ENCODE peak calls at places on chromosomes 6 and 20, in ten cellular contexts. J, U, O, X, Z, W, H, A, G and M are unnamed samples.

GRCh38 chr6:134310206-134310605 is 7.7 kb downstream of the SGK1 start:
- DNase-seq in O (no peak), X (no peak), A (no peak), U (no peak), G (no peak), J (no peak), Z (no peak), H (no peak), W (no peak), M (no peak)

GRCh38 chr6:49913656-49914055 is 47.3 kb upstream of the CRISP1 start:
- DNase-seq in H (no peak), J (no peak), A (no peak), W (no peak), Z (no peak), O (no peak), X (no peak), G (no peak), U (no peak), M (no peak)

GRCh38 chr20:24547967-24548366 is 78.5 kb downstream of the SYNDIG1 start:
- DNase-seq in Z (no peak), O (no peak), W (no peak), H (no peak), X (no peak), U (no peak), J (no peak), A (no peak), G (no peak), M (no peak)

GRCh38 chr6:145882121-145882531 is 67.5 kb upstream of the FBXO30 start:
- DNase-seq in H (no peak), O (no peak), X (no peak), Z (no peak), J (no peak), A (no peak), G (no peak), W (no peak), U (no peak), M (no peak)

GRCh38 chr6:157885211-157885788 is 62.3 kb downstream of the SNX9 start:
- DNase-seq in X (no peak), O (no peak), U (no peak), W (no peak), G (no peak), A (no peak), Z (no peak), J (no peak), H (no peak), M (no peak)

GRCh38 chr6:155311583-155311982 is 2.7 kb downstream of the TFB1M start:
- DNase-seq in Z (no peak), O (no peak), A (no peak), W (no peak), U (no peak), J (no peak), X (no peak), H (no peak), G (no peak), M (no peak)

GRCh38 chr6:12977851-12978250 is 261.3 kb downstream of the PHACTR1 start:
- DNase-seq in W (no peak), A (no peak), U (no peak), H (no peak), Z (no peak), O (no peak), G (no peak), X (peak; percentile 15), J (no peak), M (no peak)

GRCh38 chr6:22025468-22026159 is 271.2 kb downstream of the PRL start:
- DNase-seq in G (no peak), U (no peak), A (no peak), X (peak; percentile 16), O (no peak), H (no peak), J (peak; percentile 73), W (peak; percentile 89), Z (peak; percentile 39), M (no peak)

GRCh38 chr6:149636116-149636515 is 12.4 kb downstream of the KATNA1 start:
- DNase-seq in J (peak; percentile 46), W (no peak), H (no peak), Z (no peak), G (no peak), U (no peak), X (no peak), O (no peak), A (no peak), M (no peak)

GRCh38 chr6:40721252-40721936 is 134.2 kb upstream of the LRFN2 start:
- DNase-seq in X (peak; percentile 55), H (no peak), W (no peak), G (no peak), O (no peak), Z (no peak), J (no peak), U (no peak), A (no peak), M (no peak)

GRCh38 chr6:42365021-42365420 is 86.7 kb downstream of the TRERF1 start:
- DNase-seq in O (no peak), G (no peak), X (no peak), J (no peak), A (no peak), W (no peak), H (no peak), U (no peak), Z (no peak), M (no peak)

GRCh38 chr20:57686931-57687652 is 22.7 kb downstream of the PMEPA1 start:
- DNase-seq in O (no peak), G (peak; percentile 35), A (no peak), W (no peak), H (no peak), J (no peak), X (no peak), Z (no peak), U (no peak), M (no peak)

GRCh38 chr20:20362774-20363435 is 5.0 kb upstream of the INSM1 start:
- DNase-seq in H (no peak), W (no peak), A (no peak), X (peak; percentile 38), O (no peak), U (no peak), G (no peak), J (no peak), Z (no peak), M (peak; percentile 25)

DNA sequence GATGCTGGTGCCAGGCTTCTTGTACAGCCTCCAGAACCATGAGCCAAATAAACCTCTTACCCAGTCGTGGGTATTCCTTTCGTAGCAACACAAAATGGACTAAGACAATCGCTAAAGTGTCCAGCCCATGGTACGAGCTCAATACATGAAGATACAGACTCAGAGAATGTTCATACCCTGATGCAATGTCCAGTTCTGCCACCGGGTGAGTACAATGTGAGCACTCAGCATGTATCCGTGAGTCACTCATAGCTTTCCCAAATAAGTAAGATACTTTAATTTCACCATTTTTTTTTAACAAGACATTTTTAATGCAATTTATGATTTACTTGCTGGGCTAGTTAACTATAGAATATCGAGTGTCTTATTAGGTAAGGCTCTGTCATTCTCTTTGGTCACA is 26.7 kb upstream of the PDE10A start:
- DNase-seq in A (no peak), U (no peak), J (no peak), H (no peak), X (no peak), W (no peak), Z (no peak), G (no peak), O (no peak), M (no peak)
- TF ChIP-seq EP300 in A (no peak), U (no peak), J (no peak), H (no peak), X (no peak), W (no peak), Z (no peak), G (no peak), O (no peak), M (no peak)

DNA sequence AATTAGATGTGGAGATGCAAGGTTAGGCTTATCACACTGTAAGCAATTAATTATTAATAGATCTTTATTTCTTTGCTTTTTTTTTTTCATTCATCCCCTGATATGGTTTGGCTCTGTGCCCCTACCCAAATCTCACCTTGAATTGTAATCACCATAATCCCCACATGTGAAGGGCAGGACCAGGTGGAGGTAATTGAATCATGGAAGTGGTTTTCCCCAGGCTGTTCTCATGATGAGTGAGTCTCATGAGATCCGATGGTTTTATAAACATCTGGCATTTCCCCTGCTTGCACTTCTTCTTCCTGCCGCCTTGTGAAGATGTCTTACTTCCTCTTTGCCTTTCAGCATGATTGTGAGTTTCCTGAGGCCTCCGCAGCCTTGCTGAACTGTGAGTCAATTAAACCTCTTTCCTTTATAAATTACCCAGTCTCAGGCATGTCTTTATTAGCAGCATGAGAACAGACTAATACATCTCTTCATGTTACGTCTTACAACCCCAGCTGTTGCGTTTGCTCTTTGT is 333.8 kb downstream of the CDH26 start:
- DNase-seq in G (no peak), O (no peak), Z (no peak), X (no peak), W (no peak), U (no peak), J (no peak), A (no peak), H (no peak), M (no peak)
- H3K9me3 ChIP-seq in G (peaks cover 28% of the 10 kb centered on the region), O (peaks cover 69% of the 10 kb centered on the region), Z (no peaks in the 10 kb centered on the region), X (no peaks in the 10 kb centered on the region), W (no peaks in the 10 kb centered on the region), U (no peaks in the 10 kb centered on the region), J (peaks cover 3% of the 10 kb centered on the region), A (peaks cover 11% of the 10 kb centered on the region), H (peaks cover 13% of the 10 kb centered on the region), M (peaks cover 15% of the 10 kb centered on the region)

DNA sequence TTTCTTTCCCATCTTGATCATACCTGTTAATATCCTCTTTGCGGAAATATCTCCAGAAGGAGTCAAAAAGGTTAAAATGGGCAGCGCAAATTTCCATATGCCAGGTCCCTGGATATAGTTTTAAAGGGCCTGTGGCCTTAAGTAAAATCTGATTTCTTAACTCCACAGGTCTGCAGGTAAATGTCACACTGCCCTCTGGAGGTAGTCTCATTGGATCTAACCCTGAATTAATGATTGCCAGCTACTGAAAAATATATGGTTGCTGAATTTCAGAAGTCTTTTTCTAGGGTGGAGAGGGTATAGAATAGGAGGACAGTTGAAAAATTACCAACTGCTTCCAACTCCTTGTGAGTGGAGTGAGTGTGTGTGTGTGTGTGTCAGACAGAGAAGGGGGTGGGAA is 8.5 kb downstream of the MOXD1 start:
- DNase-seq in X (no peak), A (no peak), Z (no peak), W (no peak), J (peak; percentile 33), O (peak; percentile 35), H (no peak), G (no peak), U (no peak), M (no peak)
- TF ChIP-seq EP300 in X (no peak), A (no peak), Z (no peak), W (no peak), J (no peak), O (no peak), H (no peak), G (no peak), U (no peak), M (no peak)

DNA sequence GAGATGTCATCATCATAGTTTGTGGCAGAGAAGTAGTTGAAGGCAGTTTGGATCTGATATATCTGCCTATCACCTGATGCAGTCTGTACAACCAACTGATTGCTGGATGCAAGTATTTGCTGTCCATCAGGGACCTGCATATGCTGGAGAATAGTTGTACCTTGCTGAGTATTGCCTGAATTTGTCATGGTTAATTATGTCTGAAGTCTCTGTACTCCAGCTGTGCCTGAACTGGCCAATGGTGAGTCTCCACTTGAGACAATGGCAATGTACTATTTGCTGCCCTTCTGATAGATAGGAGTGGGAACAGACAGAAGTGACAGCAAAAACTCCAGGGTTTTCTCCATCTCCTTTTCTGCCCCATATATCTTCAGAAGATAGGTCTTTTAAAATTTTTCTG is 531.5 kb downstream of the EPHA7 start:
- DNase-seq in X (no peak), W (no peak), J (no peak), G (no peak), H (no peak), Z (no peak), O (no peak), A (no peak), U (no peak), M (no peak)
- H3K9me3 ChIP-seq in X (no peaks in the 10 kb centered on the region), W (no peaks in the 10 kb centered on the region), J (no peaks in the 10 kb centered on the region), G (peaks cover 35% of the 10 kb centered on the region), H (peaks cover 6% of the 10 kb centered on the region), Z (no peaks in the 10 kb centered on the region), O (peaks cover 9% of the 10 kb centered on the region), A (peaks cover 8% of the 10 kb centered on the region), U (no peaks in the 10 kb centered on the region), M (peaks cover 15% of the 10 kb centered on the region)